ENCODE peak calls at places on chromosome 15, in six cellular contexts. V, B, N, M, D and Q are unnamed samples.

GRCh38 chr15:94331731-94332130 is 100.4 kb downstream of the MCTP2 start:
- DNase-seq in N (no peak), V (no peak), D (no peak), M (no peak), B (no peak), Q (no peak)

GRCh38 chr15:77545058-77545457 is 87.7 kb downstream of the LINGO1 start:
- DNase-seq in D (no peak), M (no peak), N (no peak), V (no peak), B (no peak), Q (no peak)

GRCh38 chr15:81327526-81327925 is 3.6 kb upstream of the STARD5 start:
- DNase-seq in V (no peak), B (no peak), M (no peak), N (no peak), D (no peak), Q (no peak)

GRCh38 chr15:32715276-32715675 is 2.5 kb upstream of the GREM1 start:
- DNase-seq in M (no peak), D (no peak), V (no peak), N (no peak), B (no peak), Q (no peak)

GRCh38 chr15:98077186-98077585 is 116.7 kb downstream of the ARRDC4 start:
- DNase-seq in D (no peak), B (no peak), V (no peak), N (no peak), M (no peak), Q (no peak)

GRCh38 chr15:29522373-29523276 is 253.0 kb upstream of the NSMCE3 start:
- DNase-seq in V (no peak), D (no peak), M (no peak), N (no peak), B (no peak), Q (no peak)

GRCh38 chr15:89399390-89400120 is 64.9 kb upstream of the POLG start:
- DNase-seq in B (no peak), N (no peak), M (no peak), V (peak; percentile 87), D (no peak), Q (no peak)

GRCh38 chr15:74175271-74176191 is 2.0 kb downstream of the ISLR start:
- DNase-seq in D (no peak), N (no peak), V (peak; percentile 82), M (peak; percentile 63), B (no peak), Q (no peak)

GRCh38 chr15:36469567-36469966 is 109.9 kb upstream of the CDIN1 start:
- DNase-seq in V (no peak), B (no peak), M (no peak), N (no peak), D (no peak), Q (no peak)

GRCh38 chr15:41855121-41855941 is 16.7 kb downstream of the PLA2G4B start:
- DNase-seq in B (no peak), M (no peak), D (no peak), N (no peak), V (peak; percentile 76), Q (no peak)

GRCh38 chr15:40343512-40343911 is 2.8 kb upstream of the CCDC9B start:
- DNase-seq in M (no peak), B (no peak), D (no peak), V (no peak), N (no peak), Q (peak; percentile 93)

GRCh38 chr15:51460796-51461195 is 119.3 kb downstream of the GLDN start:
- DNase-seq in N (no peak), V (no peak), B (no peak), M (no peak), D (no peak), Q (no peak)

GRCh38 chr15:39172380-39173281 is 408.2 kb upstream of the THBS1 start:
- DNase-seq in M (peak; percentile 77), V (peak; percentile 30), B (peak; percentile 49), D (no peak), N (no peak), Q (peak; percentile 50)

GRCh38 chr15:74540135-74540760 is 772 bp upstream of the ARID3B start:
- DNase-seq in M (no peak), D (no peak), V (no peak), N (no peak), B (no peak), Q (no peak)

GRCh38 chr15:62138124-62138523 is 27.0 kb downstream of the C2CD4B start:
- DNase-seq in B (no peak), D (no peak), M (no peak), N (no peak), V (no peak), Q (peak; percentile 94)

GRCh38 chr15:42371125-42371524 is 11.8 kb downstream of the CAPN3 start:
- DNase-seq in D (peak; percentile 4), M (no peak), B (no peak), V (no peak), N (no peak), Q (no peak)

GRCh38 chr15:50676799-50677483 is 9.7 kb downstream of the TRPM7 start:
- DNase-seq in N (no peak), M (no peak), B (no peak), V (no peak), D (no peak), Q (no peak)

GRCh38 chr15:44319385-44319784 is 30.9 kb downstream of the GOLM2 start:
- DNase-seq in B (no peak), M (no peak), D (no peak), V (no peak), N (no peak), Q (no peak)

GRCh38 chr15:70014311-70014707 is 83.4 kb downstream of the TLE3 start:
- DNase-seq in B (no peak), N (no peak), M (no peak), D (no peak), V (no peak), Q (no peak)

GRCh38 chr15:33154366-33155166 is 39.9 kb downstream of the FMN1 start:
- DNase-seq in B (no peak), D (no peak), N (no peak), M (peak; percentile 76), V (no peak), Q (no peak)

GRCh38 chr15:45314960-45315359 is 62.9 kb downstream of the SLC28A2 start:
- DNase-seq in V (no peak), M (no peak), B (no peak), D (no peak), N (no peak), Q (no peak)

GRCh38 chr15:101293122-101293521 is 1.9 kb downstream of the SNRPA1 start:
- DNase-seq in V (no peak), D (no peak), B (no peak), M (no peak), N (no peak), Q (no peak)
- TF ChIP-seq POLR2AphosphoS5 in V (no peak), D (no peak), B (no peak), M (no peak), N (no peak), Q (no peak)

DNA sequence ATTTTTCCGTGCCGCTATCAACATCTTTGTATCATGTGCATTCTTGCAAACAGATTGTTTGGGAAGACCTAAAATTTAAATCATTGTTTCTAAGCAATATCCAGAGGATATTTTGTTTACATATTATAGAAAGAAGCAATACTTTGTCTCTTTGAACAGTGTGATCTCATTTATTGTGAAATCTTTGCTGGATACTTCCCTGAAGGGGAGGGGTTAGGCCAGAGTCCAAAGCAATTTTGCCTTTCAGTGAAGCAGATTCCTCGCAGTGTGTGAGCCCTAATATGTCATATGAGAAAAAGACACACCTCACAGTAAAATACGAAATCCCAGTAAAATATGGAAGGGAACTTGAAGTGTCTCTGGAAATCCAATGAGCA is 158.7 kb upstream of the SLCO3A1 start:
- DNase-seq in N (no peak), B (no peak), D (no peak), V (no peak), M (peak; percentile 85), Q (no peak)
- TF ChIP-seq POLR2AphosphoS5 in N (no peak), B (no peak), D (no peak), V (no peak), M (peak; percentile 54), Q (no peak)

DNA sequence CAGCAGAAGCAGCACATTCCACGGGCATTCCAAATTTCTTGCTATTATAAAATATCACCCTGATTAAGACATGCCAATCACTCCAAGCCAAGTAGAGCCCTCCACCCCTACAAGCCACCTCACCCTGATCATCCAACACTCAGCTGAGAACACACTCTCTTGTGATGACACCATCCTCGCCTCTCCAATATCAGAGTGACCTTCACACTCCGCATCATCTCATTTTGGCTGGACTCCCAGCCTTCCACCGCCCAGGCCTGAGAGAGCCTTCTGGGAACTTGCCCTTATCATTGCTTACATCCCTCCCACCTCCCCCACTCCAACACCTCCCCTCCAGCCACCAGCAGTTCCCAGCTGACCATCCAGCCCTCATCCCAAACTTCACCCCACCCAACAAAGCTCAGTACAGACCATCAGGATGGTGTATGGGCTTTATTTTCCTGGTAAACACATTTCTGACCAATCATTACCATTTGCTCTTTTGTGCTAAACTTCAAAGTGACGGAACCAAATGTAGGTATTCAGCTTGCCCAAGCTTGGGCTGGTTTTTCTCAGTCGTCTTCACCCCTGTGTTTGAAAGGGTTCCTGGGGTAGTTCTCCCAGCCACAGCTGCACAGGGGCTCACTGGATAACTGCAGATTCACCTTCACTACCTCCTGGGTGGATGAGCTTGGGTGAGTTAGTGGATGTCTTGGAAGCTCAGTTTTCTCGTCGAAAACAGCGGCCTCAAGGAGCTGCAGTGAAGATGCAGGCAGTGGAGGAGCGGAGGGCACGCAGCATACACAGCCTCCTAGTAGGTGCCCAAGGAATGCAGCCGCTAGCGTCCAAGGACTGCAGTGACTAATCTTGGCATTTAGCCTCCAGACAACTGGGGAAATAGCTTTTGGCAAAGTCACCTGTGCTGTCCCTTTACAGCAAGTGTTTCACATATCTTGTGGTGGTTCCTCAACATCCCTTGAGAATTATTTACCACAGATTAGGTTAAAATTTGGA is 115.1 kb downstream of the LIPC start:
- DNase-seq in V (no peak), B (no peak), D (peak; percentile 76), M (no peak), N (peak; percentile 44), Q (peak; percentile 77)
- TF ChIP-seq POLR2AphosphoS5 in V (no peak), B (no peak), D (peak; percentile 32), M (no peak), N (no peak), Q (peak; percentile 27)

GRCh38 chr15:47588968-47589367 is 128.3 kb upstream of the SEMA6D start:
- DNase-seq in M (no peak), N (no peak), D (no peak), V (no peak), B (no peak), Q (no peak)

GRCh38 chr15:47582283-47582682 is 135.0 kb upstream of the SEMA6D start:
- DNase-seq in M (no peak), V (no peak), N (no peak), D (no peak), B (no peak), Q (no peak)

GRCh38 chr15:47586653-47587224 is 130.6 kb upstream of the SEMA6D start:
- DNase-seq in N (no peak), M (no peak), B (no peak), D (no peak), V (peak; percentile 34), Q (no peak)

GRCh38 chr15:47587938-47588817 is 129.1 kb upstream of the SEMA6D start:
- DNase-seq in M (no peak), N (no peak), B (no peak), D (no peak), V (no peak), Q (no peak)
- TF ChIP-seq POLR2AphosphoS5 in M (no peak), N (no peak), B (no peak), D (no peak), V (no peak), Q (no peak)

GRCh38 chr15:66997212-66997611 is 68.2 kb upstream of the SMAD3 start:
- DNase-seq in V (no peak), M (no peak), B (no peak), D (no peak), N (no peak), Q (no peak)
- TF ChIP-seq POLR2AphosphoS5 in V (no peak), M (no peak), B (no peak), D (no peak), N (no peak), Q (no peak)